ENCODE peak calls at places on chromosomes 3 and 15, in ten cellular contexts. F is activated CD8-positive, alpha-beta memory T cell treated with anti-CD3 and anti-CD28 coated beads for 24 hours; R is lower lobe of right lung; K is NT2/D1; E is memory B cell; Z is GM12865; D is DMS 273 treated with DMSO at 0.1 percent for 48 hours; P is breast epithelium; C is Caki2; O is iPS DF 6.9. N is an unnamed sample.

GRCh38 chr3:59606638-59607262 is 556.9 kb upstream of the CFAP20DC start:
- DNase-seq in F (no peak), R (no peak), K (no peak), E (no peak), Z (no peak), D (no peak), P (no peak), C (no peak), O (no peak), N (no peak)

GRCh38 chr15:43748376-43748775 is 2.1 kb downstream of the PDIA3 start:
- DNase-seq in F (no peak), R (no peak), K (no peak), E (no peak), Z (peak; percentile 35), D (no peak), P (no peak), C (no peak), O (no peak), N (no peak)

GRCh38 chr3:23650371-23651140 is 155.2 kb upstream of the UBE2E1 start:
- DNase-seq in F (no peak), R (no peak), K (no peak), E (no peak), Z (no peak), D (no peak), P (no peak), C (peak; percentile 14), O (no peak), N (no peak)

GRCh38 chr3:179840985-179841384 is 188.1 kb downstream of the USP13 start:
- DNase-seq in F (no peak), R (no peak), K (no peak), E (no peak), Z (no peak), D (no peak), P (no peak), C (peak; percentile 26), O (no peak), N (no peak)

GRCh38 chr3:61173685-61174084 is 77.6 kb downstream of the FHIT start:
- DNase-seq in F (no peak), R (no peak), K (no peak), E (no peak), Z (no peak), D (no peak), P (no peak), C (no peak), O (no peak), N (no peak)

GRCh38 chr15:74320358-74321247 is 46.8 kb downstream of the CYP11A1 start:
- DNase-seq in F (peak; percentile 82), R (no peak), K (peak; percentile 72), E (peak; percentile 17), Z (peak; percentile 48), D (no peak), P (no peak), C (no peak), O (no peak), N (peak; percentile 84)

GRCh38 chr3:174581551-174581950 is 277.6 kb upstream of the NAALADL2 start:
- DNase-seq in F (no peak), R (no peak), K (no peak), E (no peak), Z (no peak), D (no peak), P (no peak), C (no peak), O (no peak), N (no peak)

GRCh38 chr15:93235926-93236781 is 147.1 kb upstream of the RGMA start:
- DNase-seq in F (no peak), R (peak; percentile 82), K (no peak), E (no peak), Z (no peak), D (no peak), P (no peak), C (no peak), O (no peak), N (no peak)

GRCh38 chr15:51935466-51936118 is 36.0 kb downstream of the LEO1 start:
- DNase-seq in F (no peak), R (no peak), K (no peak), E (peak; percentile 11), Z (peak; percentile 77), D (no peak), P (no peak), C (no peak), O (no peak), N (no peak)

GRCh38 chr15:77988386-77989301 is 88.9 kb downstream of the TBC1D2B start:
- DNase-seq in F (no peak), R (peak; percentile 44), K (no peak), E (no peak), Z (no peak), D (no peak), P (no peak), C (no peak), O (no peak), N (no peak)

GRCh38 chr15:64634020-64634419 is 141.4 kb downstream of the RBPMS2 start:
- DNase-seq in F (peak; percentile 67), R (no peak), K (no peak), E (no peak), Z (peak; percentile 91), D (no peak), P (no peak), C (no peak), O (no peak), N (no peak)

GRCh38 chr3:21672303-21672702 is 78.7 kb downstream of the ZNF385D start:
- DNase-seq in F (no peak), R (no peak), K (no peak), E (no peak), Z (no peak), D (no peak), P (no peak), C (peak; percentile 57), O (no peak), N (no peak)

GRCh38 chr3:170606675-170607074 is 20.8 kb upstream of the SLC7A14 start:
- DNase-seq in F (no peak), R (no peak), K (no peak), E (no peak), Z (no peak), D (no peak), P (no peak), C (no peak), O (no peak), N (no peak)